ENCODE peak calls at places on chromosomes 13 and 19, in five cellular contexts. One of them, this sample, is unnamed.

GRCh38 chr19:39212377-39212742 is 8.3 kb upstream of the SYCN start:
- DNase-seq in mesothelial cell of epicardium: no peak
- DNase-seq in DMS79: no peak
- DNase-seq in psoas muscle: no peak
- DNase-seq in left kidney: peak; percentile 37
- DNase-seq in this sample: no peak

GRCh38 chr13:52002361-52002760 is 8.9 kb downstream of the ATP7B start:
- DNase-seq in DMS79: no peak
- DNase-seq in mesothelial cell of epicardium: no peak
- DNase-seq in left kidney: no peak
- DNase-seq in psoas muscle: no peak
- DNase-seq in this sample: no peak

GRCh38 chr19:55579766-55580621 is 654 bp downstream of the ZNF579 start:
- DNase-seq in DMS79: no peak
- DNase-seq in psoas muscle: peak; percentile 80
- DNase-seq in left kidney: peak; percentile 81
- DNase-seq in mesothelial cell of epicardium: no peak
- DNase-seq in this sample: peak; percentile 60

GRCh38 chr19:2070436-2070827 is 19.4 kb upstream of the MKNK2 start:
- DNase-seq in psoas muscle: peak; percentile 54
- DNase-seq in left kidney: no peak
- DNase-seq in mesothelial cell of epicardium: no peak
- DNase-seq in DMS79: no peak
- DNase-seq in this sample: no peak

GRCh38 chr13:113179374-113180230 is 21.2 kb downstream of the PROZ start:
- DNase-seq in DMS79: no peak
- DNase-seq in mesothelial cell of epicardium: no peak
- DNase-seq in psoas muscle: no peak
- DNase-seq in left kidney: peak; percentile 29
- DNase-seq in this sample: no peak

GRCh38 chr19:32195706-32196610 is 149.5 kb upstream of the ZNF507 start:
- DNase-seq in DMS79: no peak
- DNase-seq in mesothelial cell of epicardium: no peak
- DNase-seq in left kidney: no peak
- DNase-seq in psoas muscle: no peak
- DNase-seq in this sample: no peak

GRCh38 chr13:35514801-35515502 is 38.5 kb upstream of the MAB21L1 start:
- DNase-seq in mesothelial cell of epicardium: no peak
- DNase-seq in left kidney: no peak
- DNase-seq in DMS79: no peak
- DNase-seq in psoas muscle: no peak
- DNase-seq in this sample: no peak

GRCh38 chr13:40069173-40070044 is 413.9 kb downstream of the COG6 start:
- DNase-seq in psoas muscle: peak; percentile 86
- DNase-seq in DMS79: no peak
- DNase-seq in mesothelial cell of epicardium: peak; percentile 45
- DNase-seq in left kidney: peak; percentile 90
- DNase-seq in this sample: peak; percentile 75

GRCh38 chr13:33017410-33017929 is 1.2 kb downstream of the KL start:
- DNase-seq in psoas muscle: peak; percentile 65
- DNase-seq in mesothelial cell of epicardium: no peak
- DNase-seq in DMS79: no peak
- DNase-seq in left kidney: peak; percentile 81
- DNase-seq in this sample: peak; percentile 6

GRCh38 chr19:3471954-3472655 is 8.2 kb downstream of the SMIM24 start:
- DNase-seq in left kidney: no peak
- DNase-seq in psoas muscle: peak; percentile 76
- DNase-seq in mesothelial cell of epicardium: no peak
- DNase-seq in DMS79: no peak
- DNase-seq in this sample: peak; percentile 22

GRCh38 chr13:42110410-42111155 is 62.1 kb downstream of the DGKH start:
- DNase-seq in DMS79: no peak
- DNase-seq in mesothelial cell of epicardium: no peak
- DNase-seq in psoas muscle: no peak
- DNase-seq in left kidney: peak; percentile 89
- DNase-seq in this sample: peak; percentile 5

GRCh38 chr19:10764340-10764894 is 46.5 kb downstream of the DNM2 start:
- DNase-seq in left kidney: peak; percentile 91
- DNase-seq in psoas muscle: no peak
- DNase-seq in mesothelial cell of epicardium: no peak
- DNase-seq in DMS79: no peak
- DNase-seq in this sample: no peak

GRCh38 chr19:42280761-42281174 is 11.7 kb downstream of the CIC start:
- DNase-seq in psoas muscle: peak; percentile 78
- DNase-seq in DMS79: no peak
- DNase-seq in left kidney: no peak
- DNase-seq in mesothelial cell of epicardium: no peak
- DNase-seq in this sample: no peak

GRCh38 chr13:76993021-76993420 is 1.1 kb downstream of the CLN5 start:
- DNase-seq in DMS79: no peak
- DNase-seq in psoas muscle: no peak
- DNase-seq in mesothelial cell of epicardium: no peak
- DNase-seq in left kidney: no peak
- DNase-seq in this sample: no peak

GRCh38 chr19:52897149-52897935 is at the start of gene ZNF320:
- DNase-seq in psoas muscle: peak; percentile 97
- DNase-seq in mesothelial cell of epicardium: peak; percentile 90
- DNase-seq in DMS79: peak; percentile 88
- DNase-seq in left kidney: peak; percentile 99
- DNase-seq in this sample: peak; percentile 98

GRCh38 chr13:109859216-109859835 is 72.9 kb upstream of the IRS2 start:
- DNase-seq in psoas muscle: peak; percentile 59
- DNase-seq in left kidney: no peak
- DNase-seq in mesothelial cell of epicardium: no peak
- DNase-seq in DMS79: no peak
- DNase-seq in this sample: no peak

GRCh38 chr13:73040968-73041580 is 17.7 kb upstream of the KLF5 start:
- DNase-seq in mesothelial cell of epicardium: no peak
- DNase-seq in DMS79: no peak
- DNase-seq in left kidney: no peak
- DNase-seq in psoas muscle: no peak
- DNase-seq in this sample: no peak

GRCh38 chr13:45422731-45423130 is 4.6 kb upstream of the SLC25A30 start:
- DNase-seq in mesothelial cell of epicardium: no peak
- DNase-seq in psoas muscle: no peak
- DNase-seq in left kidney: no peak
- DNase-seq in DMS79: no peak
- DNase-seq in this sample: no peak

GRCh38 chr19:18416778-18417249 is 2.4 kb upstream of the SSBP4 start:
- DNase-seq in psoas muscle: peak; percentile 93
- DNase-seq in DMS79: peak; percentile 27
- DNase-seq in left kidney: peak; percentile 98
- DNase-seq in mesothelial cell of epicardium: peak; percentile 86
- DNase-seq in this sample: peak; percentile 71

GRCh38 chr13:98476106-98476505 is 100.8 kb downstream of the STK24 start:
- DNase-seq in psoas muscle: no peak
- DNase-seq in left kidney: no peak
- DNase-seq in mesothelial cell of epicardium: no peak
- DNase-seq in DMS79: no peak
- DNase-seq in this sample: no peak

GRCh38 chr19:55089279-55089944 is 13.7 kb downstream of the EPS8L1 start:
- DNase-seq in left kidney: no peak
- DNase-seq in DMS79: no peak
- DNase-seq in mesothelial cell of epicardium: no peak
- DNase-seq in psoas muscle: no peak
- DNase-seq in this sample: no peak

GRCh38 chr13:44710576-44710975 is 134.4 kb upstream of the TSC22D1 start:
- DNase-seq in DMS79: no peak
- DNase-seq in left kidney: peak; percentile 84
- DNase-seq in mesothelial cell of epicardium: no peak
- DNase-seq in psoas muscle: no peak
- DNase-seq in this sample: no peak

GRCh38 chr19:18290250-18291018 is 9.0 kb upstream of the JUND start:
- DNase-seq in left kidney: no peak
- DNase-seq in DMS79: no peak
- DNase-seq in mesothelial cell of epicardium: no peak
- DNase-seq in psoas muscle: no peak
- DNase-seq in this sample: no peak

GRCh38 chr19:45057444-45057843 is 18.6 kb downstream of the CLASRP start:
- DNase-seq in psoas muscle: no peak
- DNase-seq in left kidney: no peak
- DNase-seq in DMS79: no peak
- DNase-seq in mesothelial cell of epicardium: no peak
- DNase-seq in this sample: no peak

GRCh38 chr13:73585236-73585635 is 526.4 kb downstream of the KLF5 start:
- DNase-seq in psoas muscle: no peak
- DNase-seq in mesothelial cell of epicardium: no peak
- DNase-seq in left kidney: no peak
- DNase-seq in DMS79: no peak
- DNase-seq in this sample: no peak

GRCh38 chr13:33009019-33009418 is 7.2 kb upstream of the KL start:
- DNase-seq in left kidney: no peak
- DNase-seq in psoas muscle: no peak
- DNase-seq in mesothelial cell of epicardium: no peak
- DNase-seq in DMS79: no peak
- DNase-seq in this sample: no peak

GRCh38 chr13:99382428-99383133 is 75.4 kb upstream of the GPR183 start:
- DNase-seq in psoas muscle: no peak
- DNase-seq in left kidney: no peak
- DNase-seq in mesothelial cell of epicardium: no peak
- DNase-seq in DMS79: no peak
- DNase-seq in this sample: no peak

GRCh38 chr13:94479559-94480095 is at the start of gene DCT:
- DNase-seq in left kidney: peak; percentile 7
- DNase-seq in psoas muscle: no peak
- DNase-seq in mesothelial cell of epicardium: no peak
- DNase-seq in DMS79: peak; percentile 94
- DNase-seq in this sample: no peak

GRCh38 chr19:40129425-40129824 is 38.7 kb upstream of the ZNF780A start:
- DNase-seq in psoas muscle: no peak
- DNase-seq in left kidney: no peak
- DNase-seq in mesothelial cell of epicardium: no peak
- DNase-seq in DMS79: no peak
- DNase-seq in this sample: no peak

GRCh38 chr13:68234278-68234677 is 1004.1 kb upstream of the PCDH9 start:
- DNase-seq in mesothelial cell of epicardium: no peak
- DNase-seq in DMS79: no peak
- DNase-seq in left kidney: peak; percentile 30
- DNase-seq in psoas muscle: no peak
- DNase-seq in this sample: no peak

GRCh38 chr19:16037424-16038195 is 38.7 kb upstream of the TPM4 start:
- DNase-seq in DMS79: no peak
- DNase-seq in psoas muscle: no peak
- DNase-seq in mesothelial cell of epicardium: no peak
- DNase-seq in left kidney: no peak
- DNase-seq in this sample: no peak

This sample was measured in thyroid gland.